ENCODE peak calls at places on chromosomes 1 and 21, in five cellular contexts. X is NCI-H345, C is mesothelial cell of epicardium, B is T-helper 2 cell, U is ELF-1. N is an unnamed sample.
A peak's percentile ranks its signal among the peaks of the same experiment; 100 is the strongest.

GRCh38 chr1:42186172-42186571 is 21.6 kb upstream of the GUCA2A start:
- DNase-seq in B (no peak), X (no peak), C (no peak), U (no peak), N (no peak)

GRCh38 chr1:100882622-100883186 is 11.9 kb downstream of the EXTL2 start:
- DNase-seq in U (no peak), X (no peak), C (no peak), B (no peak), N (no peak)

GRCh38 chr1:33653226-33653625 is 180.8 kb downstream of the ZSCAN20 start:
- DNase-seq in U (no peak), C (no peak), X (no peak), B (no peak), N (no peak)

GRCh38 chr1:121558514-121558913 is 373.7 kb downstream of the SRGAP2C start:
- DNase-seq in C (no peak), B (peak; percentile 16), U (no peak), X (no peak), N (no peak)

GRCh38 chr1:58903450-58904298 is 119.8 kb upstream of the JUN start:
- DNase-seq in X (peak; percentile 80), B (peak; percentile 87), C (peak; percentile 76), U (peak; percentile 84), N (peak; percentile 83)

GRCh38 chr1:24351918-24352637 is 32.9 kb downstream of the GRHL3 start:
- DNase-seq in B (peak; percentile 39), X (peak; percentile 32), U (no peak), C (no peak), N (no peak)

GRCh38 chr1:64550505-64550904 is 80.6 kb downstream of the CACHD1 start:
- DNase-seq in C (no peak), B (peak; percentile 59), U (no peak), X (peak; percentile 72), N (no peak)

GRCh38 chr21:31660134-31660565 is 657 bp downstream of the SOD1 start:
- DNase-seq in U (peak; percentile 24), X (peak; percentile 60), C (peak; percentile 58), B (peak; percentile 50), N (no peak)

GRCh38 chr1:114341886-114342285 is 169.1 kb downstream of the TRIM33 start:
- DNase-seq in U (no peak), B (peak; percentile 42), X (no peak), C (no peak), N (no peak)

GRCh38 chr21:27693376-27693775 is 726.5 kb upstream of the ADAMTS5 start:
- DNase-seq in X (no peak), C (no peak), U (no peak), B (no peak), N (no peak)